ENCODE peak calls at places on chromosomes 16 and 17, in seven cellular contexts. P, Z, C, F, R, Y and M are unnamed samples. For H3K4me1, the result is how much of the 10 kb centered on the place peaks cover.

GRCh38 chr16:87252269-87252970 is 64.8 kb downstream of the C16orf95 start:
- DNase-seq in P (no peak), Z (no peak), C (no peak), F (no peak), R (no peak), Y (no peak), M (no peak)

GRCh38 chr17:36590082-36590481 is 1.6 kb upstream of the DHRS11 start:
- DNase-seq in P (no peak), Z (no peak), C (peak), F (no peak), R (no peak), Y (no peak), M (no peak)

GRCh38 chr16:2447920-2448583 is 11.9 kb upstream of the TEDC2 start:
- DNase-seq in P (no peak), Z (no peak), C (no peak), F (no peak), R (no peak), Y (peak), M (no peak)

GRCh38 chr16:68265078-68265925 is 976 bp downstream of the SLC7A6 start:
- DNase-seq in P (peak), Z (peak), C (peak), F (peak), R (peak), Y (no peak), M (no peak)

GRCh38 chr16:27214084-27214961 is 11.0 kb downstream of the KDM8 start:
- DNase-seq in P (peak), Z (peak), C (no peak), F (no peak), R (no peak), Y (no peak), M (no peak)

GRCh38 chr17:12376276-12376675 is 289.4 kb upstream of the MYOCD start:
- DNase-seq in P (no peak), Z (no peak), C (no peak), F (no peak), R (no peak), Y (no peak), M (no peak)

GRCh38 chr17:58233547-58233946 is 4.8 kb upstream of the LPO start:
- DNase-seq in P (no peak), Z (no peak), C (no peak), F (no peak), R (no peak), Y (no peak), M (no peak)

GRCh38 chr16:69476920-69477418 is 52.5 kb downstream of the CYB5B start:
- DNase-seq in P (no peak), Z (no peak), C (peak), F (no peak), R (peak), Y (no peak), M (no peak)

GRCh38 chr16:3142327-3142726 is 7.5 kb downstream of the ZNF213 start:
- DNase-seq in P (no peak), Z (peak), C (no peak), F (no peak), R (no peak), Y (no peak), M (no peak)

GRCh38 chr17:76521262-76521661 is 16.2 kb downstream of the CYGB start:
- DNase-seq in P (no peak), Z (no peak), C (no peak), F (no peak), R (no peak), Y (no peak), M (no peak)

GRCh38 chr16:27246439-27246838 is 22.1 kb downstream of the NSMCE1 start:
- DNase-seq in P (no peak), Z (no peak), C (no peak), F (peak), R (peak), Y (no peak), M (no peak)

GRCh38 chr17:72126575-72127486 is 6.0 kb downstream of the SOX9 start:
- DNase-seq in P (peak), Z (no peak), C (no peak), F (no peak), R (no peak), Y (no peak), M (no peak)

GRCh38 chr17:32461853-32462617 is 17.7 kb downstream of the PSMD11 start:
- DNase-seq in P (peak), Z (no peak), C (peak), F (peak), R (no peak), Y (peak), M (no peak)

GRCh38 chr16:65059421-65059980 is 62.4 kb downstream of the CDH11 start:
- DNase-seq in P (peak), Z (no peak), C (no peak), F (no peak), R (no peak), Y (no peak), M (no peak)

GRCh38 chr16:31410082-31410481 is 16.9 kb downstream of the ITGAD start:
- DNase-seq in P (no peak), Z (no peak), C (no peak), F (no peak), R (no peak), Y (no peak), M (no peak)

GRCh38 chr16:28259091-28259780 is 33.1 kb upstream of the SBK1 start:
- DNase-seq in P (no peak), Z (peak), C (no peak), F (no peak), R (no peak), Y (no peak), M (no peak)

GRCh38 chr17:48236681-48237134 is 129.1 kb downstream of the SNX11 start:
- DNase-seq in P (no peak), Z (no peak), C (no peak), F (no peak), R (no peak), Y (no peak), M (no peak)

GRCh38 chr16:4481526-4481925 is 5.3 kb downstream of the HMOX2 start:
- DNase-seq in P (no peak), Z (no peak), C (no peak), F (no peak), R (no peak), Y (no peak), M (no peak)

GRCh38 chr17:6632530-6632929 is 8.0 kb downstream of the KIAA0753 start:
- DNase-seq in P (no peak), Z (no peak), C (no peak), F (no peak), R (no peak), Y (no peak), M (no peak)

GRCh38 chr16:78283668-78284251 is 184.3 kb downstream of the WWOX start:
- DNase-seq in P (no peak), Z (no peak), C (no peak), F (no peak), R (no peak), Y (no peak), M (no peak)

GRCh38 chr16:2752850-2753522 is 548 bp downstream of the SRRM2 start:
- DNase-seq in P (peak), Z (peak), C (peak), F (no peak), R (no peak), Y (peak), M (no peak)

GRCh38 chr17:74744714-74745547 is 3.5 kb upstream of the NHERF1 start:
- DNase-seq in P (peak), Z (peak), C (peak), F (peak), R (no peak), Y (peak), M (peak)

GRCh38 chr17:48444531-48445247 is 14.7 kb upstream of the SKAP1 start:
- DNase-seq in P (no peak), Z (no peak), C (no peak), F (no peak), R (no peak), Y (no peak), M (peak)

GRCh38 chr16:14057878-14058382 is 13.2 kb upstream of the MRTFB start:
- DNase-seq in P (no peak), Z (no peak), C (no peak), F (no peak), R (no peak), Y (no peak), M (no peak)

GRCh38 chr16:23114131-23114904 is 34.9 kb downstream of the USP31 start:
- DNase-seq in P (no peak), Z (no peak), C (no peak), F (no peak), R (no peak), Y (no peak), M (no peak)

GRCh38 chr16:81803332-81803731 is 24.2 kb downstream of the PLCG2 start:
- DNase-seq in P (no peak), Z (no peak), C (no peak), F (no peak), R (no peak), Y (no peak), M (no peak)
- H3K4me1 ChIP-seq in P (under half), Z (under half), C (under half), F (under half), R (under half), Y (under half), M (under half)

GRCh38 chr17:82449136-82449882 is 1.2 kb downstream of the CYBC1 start:
- DNase-seq in P (peak), Z (no peak), C (no peak), F (peak), R (no peak), Y (no peak), M (no peak)
- TF ChIP-seq POLR2A in P (no peak), Z (no peak), C (no peak), F (no peak), R (no peak), Y (no peak), M (no peak)

DNA sequence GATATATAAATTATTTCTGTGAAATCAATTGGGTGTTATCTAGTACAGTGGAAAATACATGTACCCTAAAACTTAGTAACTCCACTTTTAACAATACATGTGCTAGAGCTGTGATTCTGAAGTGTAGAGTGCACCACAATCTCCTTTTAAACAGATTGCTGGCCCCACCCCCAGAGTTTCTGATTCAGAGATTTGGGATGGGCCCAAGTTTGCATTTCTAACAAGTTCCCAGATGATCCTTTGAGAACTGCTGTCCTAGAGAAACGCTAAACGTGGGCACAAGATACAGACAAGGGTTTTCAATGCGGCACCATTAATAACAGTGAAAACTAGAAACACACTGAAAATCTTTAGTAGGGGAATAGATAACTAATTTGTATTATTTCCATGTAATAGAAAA is 49.2 kb downstream of the NXPH3 start:
- DNase-seq in P (no peak), Z (no peak), C (no peak), F (no peak), R (no peak), Y (no peak), M (no peak)
- H3K4me1 ChIP-seq in P (under half), Z (under half), C (under half), F (under half), R (under half), Y (under half), M (under half)

GRCh38 chr17:1830288-1830687 is 483 bp downstream of the RPA1 start:
- DNase-seq in P (no peak), Z (no peak), C (no peak), F (no peak), R (no peak), Y (no peak), M (no peak)

GRCh38 chr17:1829189-1829578 is 518 bp downstream of the SMYD4 start:
- DNase-seq in P (peak), Z (no peak), C (no peak), F (no peak), R (no peak), Y (peak), M (no peak)

GRCh38 chr17:1834378-1835149 is 4.8 kb downstream of the RPA1 start:
- DNase-seq in P (no peak), Z (no peak), C (no peak), F (no peak), R (no peak), Y (no peak), M (no peak)

DNA sequence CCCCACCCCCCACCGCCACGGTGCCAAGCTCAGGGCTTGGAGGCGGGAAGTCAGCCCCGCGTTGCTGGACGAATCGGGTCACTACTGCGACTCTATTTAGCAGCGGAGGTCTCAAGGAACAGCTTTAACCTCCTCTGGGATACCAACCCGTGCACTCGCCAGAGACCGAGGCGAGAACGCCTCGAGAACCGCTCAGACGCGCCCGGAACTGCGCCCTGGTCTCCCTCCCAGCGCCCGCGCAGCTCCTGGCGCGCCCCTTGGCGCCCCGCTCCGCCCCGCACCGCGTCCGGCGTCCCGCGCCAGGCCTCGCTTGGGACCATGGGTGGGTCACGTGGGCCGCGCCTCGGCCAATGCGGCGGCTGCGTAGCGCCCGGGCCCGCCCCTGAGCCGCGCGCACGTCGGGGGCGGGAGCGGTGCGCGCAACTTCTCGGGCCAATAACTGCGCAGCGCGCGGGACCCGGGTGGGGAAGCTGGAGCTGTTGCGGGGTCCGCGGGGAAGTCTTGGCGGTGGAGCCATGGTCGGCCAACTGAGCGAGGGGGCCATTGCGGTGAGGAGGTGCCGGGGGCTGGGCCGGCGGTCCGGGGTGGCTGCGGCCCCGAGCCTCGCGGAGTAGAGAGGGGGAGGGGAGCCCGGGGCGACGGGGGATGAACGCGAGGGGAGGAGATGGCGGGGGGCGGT is at the start of the genes RPA1 and SMYD4:
- DNase-seq in P (peak), Z (peak), C (peak), F (peak), R (no peak), Y (peak), M (peak)
- TF ChIP-seq POLR2A in P (peak), Z (peak), C (peak), F (peak), R (peak), Y (peak), M (no peak)

GRCh38 chr16:57149391-57149790 is 36.4 kb downstream of the PSME3IP1 start:
- DNase-seq in P (no peak), Z (no peak), C (no peak), F (no peak), R (no peak), Y (no peak), M (peak)
- H3K4me1 ChIP-seq in P (under half), Z (under half), C (under half), F (under half), R (under half), Y (under half), M (under half)

GRCh38 chr17:8079291-8080207 is 8.0 kb downstream of the ALOX12B start:
- DNase-seq in P (peak), Z (peak), C (peak), F (peak), R (no peak), Y (peak), M (no peak)
- TF ChIP-seq POLR2A in P (no peak), Z (no peak), C (no peak), F (no peak), R (no peak), Y (no peak), M (no peak)